ENCODE peak calls at places on chromosome 16, in four cellular contexts. I is brain microvascular endothelial cell, M is MCF 10A, A is right cardiac atrium. X is an unnamed sample.

GRCh38 chr16:80585764-80586163 is 45.0 kb downstream of the DYNLRB2 start:
- DNase-seq in A (no peak), M (no peak), I (no peak), X (no peak)

GRCh38 chr16:84482951-84483881 is 21.2 kb downstream of the MEAK7 start:
- DNase-seq in A (no peak), M (no peak), I (no peak), X (no peak)

GRCh38 chr16:57102888-57103879 is 10.8 kb downstream of the CPNE2 start:
- DNase-seq in I (no peak), M (no peak), A (no peak), X (no peak)

GRCh38 chr16:1643521-1643920 is 31.4 kb downstream of the CRAMP1 start:
- DNase-seq in A (no peak), I (no peak), M (no peak), X (no peak)

GRCh38 chr16:3762080-3762750 is 44.9 kb upstream of the TRAP1 start:
- DNase-seq in M (no peak), A (no peak), I (no peak), X (no peak)

GRCh38 chr16:82845076-82845475 is 218.3 kb downstream of the CDH13 start:
- DNase-seq in A (no peak), M (no peak), I (no peak), X (no peak)

GRCh38 chr16:58077796-58078195 is 51.4 kb downstream of the CFAP20 start:
- DNase-seq in M (no peak), I (no peak), A (no peak), X (no peak)

GRCh38 chr16:88466175-88466862 is 13.2 kb downstream of the ZFPM1 start:
- DNase-seq in I (no peak), A (no peak), M (no peak), X (no peak)

GRCh38 chr16:30698816-30699614 is at the start of gene SRCAP:
- DNase-seq in I (peak; percentile 69), A (peak; percentile 95), M (peak; percentile 83), X (peak; percentile 78)

GRCh38 chr16:75096730-75097129 is 19.9 kb downstream of the LDHD start:
- DNase-seq in M (no peak), A (no peak), I (no peak), X (peak; percentile 90)

GRCh38 chr16:80148826-80149225 is 392.0 kb upstream of the DYNLRB2 start:
- DNase-seq in A (peak; percentile 20), M (no peak), I (no peak), X (no peak)

GRCh38 chr16:23967018-23967417 is 131.2 kb downstream of the PRKCB start:
- DNase-seq in I (no peak), M (no peak), A (peak; percentile 47), X (no peak)

GRCh38 chr16:48820379-48820778 is 210.4 kb upstream of the N4BP1 start:
- DNase-seq in A (no peak), M (no peak), I (no peak), X (no peak)

GRCh38 chr16:87127061-87127765 is 190.0 kb downstream of the C16orf95 start:
- DNase-seq in A (peak; percentile 87), I (peak; percentile 39), M (no peak), X (no peak)

GRCh38 chr16:76293980-76294690 is 16.9 kb downstream of the CNTNAP4 start:
- DNase-seq in A (no peak), I (no peak), M (no peak), X (no peak)

GRCh38 chr16:81261049-81261648 is 22.7 kb downstream of the BCO1 start:
- DNase-seq in M (peak; percentile 34), A (no peak), I (no peak), X (peak; percentile 55)

GRCh38 chr16:26129997-26130396 is 438.2 kb downstream of the HS3ST4 start:
- DNase-seq in M (no peak), I (no peak), A (no peak), X (no peak)

GRCh38 chr16:35639233-35640205 is 2180.1 kb downstream of the TP53TG3F start:
- DNase-seq in A (no peak), M (no peak), I (no peak), X (no peak)

GRCh38 chr16:51048544-51048943 is 102.5 kb downstream of the SALL1 start:
- DNase-seq in A (no peak), M (peak; percentile 35), I (no peak), X (no peak)

GRCh38 chr16:88402551-88402950 is 19.8 kb downstream of the ZNF469 start:
- DNase-seq in M (no peak), I (no peak), A (no peak), X (no peak)

GRCh38 chr16:83833921-83834320 is 26.1 kb downstream of the HSBP1 start:
- DNase-seq in M (no peak), I (no peak), A (no peak), X (no peak)

GRCh38 chr16:14131774-14132695 is 60.9 kb downstream of the MRTFB start:
- DNase-seq in I (no peak), M (no peak), A (no peak), X (no peak)

GRCh38 chr16:78122774-78123315 is 23.4 kb downstream of the WWOX start:
- DNase-seq in A (peak; percentile 66), M (peak; percentile 75), I (peak; percentile 10), X (peak; percentile 72)

GRCh38 chr16:59605706-59606105 is 871.6 kb upstream of the GOT2 start:
- DNase-seq in M (peak; percentile 16), A (no peak), I (no peak), X (no peak)

GRCh38 chr16:12017583-12017982 is 41.0 kb downstream of the SNX29 start:
- DNase-seq in I (peak; percentile 38), A (no peak), M (no peak), X (no peak)

GRCh38 chr16:4350787-4351659 is at the start of gene PAM16:
- DNase-seq in I (peak; percentile 91), M (peak; percentile 95), A (peak; percentile 99), X (peak; percentile 90)

GRCh38 chr16:3004781-3005284 is 7.9 kb upstream of the CLDN9 start:
- DNase-seq in M (no peak), I (no peak), A (no peak), X (peak; percentile 38)

GRCh38 chr16:83031524-83031923 is 404.8 kb downstream of the CDH13 start:
- DNase-seq in M (no peak), I (peak; percentile 58), A (no peak), X (no peak)